ENCODE peak calls at places on chromosomes 6 and 20, in nine cellular contexts. E, M, P, J, B, T, K, S and Z are unnamed samples.

GRCh38 chr6:42419490-42420280 is 32.0 kb downstream of the TRERF1 start:
- DNase-seq in E (no peak), M (no peak), P (no peak), J (no peak), B (no peak), T (no peak), K (no peak), S (no peak), Z (no peak)

GRCh38 chr6:41894366-41895299 is 542 bp downstream of the USP49 start:
- DNase-seq in E (no peak), M (peak; percentile 34), P (no peak), J (peak; percentile 3), B (no peak), T (peak; percentile 7), K (no peak), S (no peak), Z (peak; percentile 0)

GRCh38 chr6:76684881-76685280 is 612.4 kb upstream of the IMPG1 start:
- DNase-seq in E (no peak), M (no peak), P (no peak), J (no peak), B (no peak), T (peak; percentile 18), K (no peak), S (no peak), Z (no peak)

GRCh38 chr6:48744948-48745347 is 634.0 kb upstream of the PTCHD4 start:
- DNase-seq in E (no peak), M (no peak), P (no peak), J (no peak), B (no peak), T (peak; percentile 55), K (no peak), S (no peak), Z (no peak)

GRCh38 chr20:10673176-10673830 is 496 bp downstream of the JAG1 start:
- DNase-seq in E (peak; percentile 43), M (no peak), P (peak; percentile 52), J (peak; percentile 46), B (no peak), T (no peak), K (peak; percentile 39), S (no peak), Z (no peak)

GRCh38 chr20:51651921-51652549 is 109.5 kb upstream of the NFATC2 start:
- DNase-seq in E (no peak), M (no peak), P (no peak), J (no peak), B (no peak), T (no peak), K (no peak), S (no peak), Z (no peak)

GRCh38 chr20:8933391-8933807 is 135.5 kb upstream of the PLCB4 start:
- DNase-seq in E (no peak), M (no peak), P (no peak), J (no peak), B (no peak), T (no peak), K (no peak), S (no peak), Z (no peak)

GRCh38 chr6:151430886-151431285 is 21.0 kb downstream of the RMND1 start:
- DNase-seq in E (no peak), M (no peak), P (no peak), J (no peak), B (no peak), T (no peak), K (no peak), S (no peak), Z (no peak)

GRCh38 chr6:125252891-125253290 is 48.9 kb downstream of the HDDC2 start:
- DNase-seq in E (no peak), M (no peak), P (no peak), J (no peak), B (no peak), T (peak; percentile 11), K (no peak), S (no peak), Z (no peak)

GRCh38 chr6:111642463-111643158 is 36.9 kb upstream of the TRAF3IP2 start:
- DNase-seq in E (no peak), M (peak; percentile 55), P (no peak), J (peak; percentile 35), B (no peak), T (peak; percentile 84), K (peak; percentile 47), S (no peak), Z (no peak)

GRCh38 chr6:109383438-109383940 is 1.2 kb upstream of the CD164 start:
- DNase-seq in E (no peak), M (no peak), P (no peak), J (no peak), B (no peak), T (no peak), K (no peak), S (no peak), Z (no peak)

GRCh38 chr6:30880563-30881252 is 3.6 kb upstream of the DDR1 start:
- DNase-seq in E (no peak), M (no peak), P (no peak), J (no peak), B (no peak), T (no peak), K (peak; percentile 71), S (no peak), Z (no peak)

GRCh38 chr6:30915591-30915946 is 1.5 kb downstream of the VARS2 start:
- DNase-seq in E (no peak), M (peak; percentile 66), P (peak; percentile 36), J (peak; percentile 33), B (no peak), T (peak; percentile 83), K (peak; percentile 38), S (no peak), Z (no peak)

GRCh38 chr20:21496452-21496851 is 17.4 kb downstream of the NKX2-2 start:
- DNase-seq in E (no peak), M (no peak), P (no peak), J (no peak), B (no peak), T (no peak), K (no peak), S (no peak), Z (no peak)

GRCh38 chr6:129683606-129684322 is 26.2 kb downstream of the ARHGAP18 start:
- DNase-seq in E (peak; percentile 74), M (peak; percentile 97), P (no peak), J (no peak), B (no peak), T (peak; percentile 99), K (peak; percentile 25), S (peak; percentile 45), Z (no peak)

GRCh38 chr6:107244742-107245470 is 129.6 kb upstream of the BEND3 start:
- DNase-seq in E (no peak), M (no peak), P (no peak), J (no peak), B (no peak), T (no peak), K (no peak), S (no peak), Z (no peak)

GRCh38 chr6:155129744-155130143 is 134.1 kb upstream of the CLDN20 start:
- DNase-seq in E (no peak), M (no peak), P (no peak), J (no peak), B (no peak), T (no peak), K (no peak), S (no peak), Z (no peak)

GRCh38 chr6:163923658-163924411 is 509.3 kb downstream of the QKI start:
- DNase-seq in E (no peak), M (peak; percentile 79), P (no peak), J (no peak), B (no peak), T (no peak), K (no peak), S (no peak), Z (no peak)

GRCh38 chr6:74656442-74656841 is 549.4 kb downstream of the COL12A1 start:
- DNase-seq in E (peak; percentile 3), M (no peak), P (no peak), J (no peak), B (no peak), T (no peak), K (no peak), S (no peak), Z (no peak)

GRCh38 chr6:71468841-71469750 is 180.5 kb downstream of the OGFRL1 start:
- DNase-seq in E (no peak), M (peak; percentile 88), P (no peak), J (no peak), B (no peak), T (peak; percentile 89), K (no peak), S (no peak), Z (no peak)

GRCh38 chr20:19431308-19431685 is 218.9 kb downstream of the SLC24A3 start:
- DNase-seq in E (no peak), M (no peak), P (no peak), J (no peak), B (no peak), T (no peak), K (no peak), S (no peak), Z (no peak)

GRCh38 chr6:149318581-149319286 is 1.2 kb downstream of the TAB2 start:
- DNase-seq in E (no peak), M (peak; percentile 41), P (peak; percentile 2), J (peak; percentile 18), B (no peak), T (no peak), K (peak; percentile 9), S (no peak), Z (no peak)

GRCh38 chr6:146312606-146313005 is 231.0 kb upstream of the RAB32 start:
- DNase-seq in E (no peak), M (no peak), P (no peak), J (no peak), B (no peak), T (no peak), K (no peak), S (no peak), Z (no peak)

GRCh38 chr6:84554069-84554468 is 210.3 kb downstream of the TBX18 start:
- DNase-seq in E (no peak), M (no peak), P (no peak), J (no peak), B (no peak), T (peak; percentile 86), K (no peak), S (no peak), Z (no peak)

GRCh38 chr6:4145083-4145482 is 9.7 kb upstream of the ECI2 start:
- DNase-seq in E (no peak), M (no peak), P (no peak), J (no peak), B (no peak), T (no peak), K (no peak), S (no peak), Z (no peak)

GRCh38 chr20:22495789-22496188 is 88.6 kb downstream of the FOXA2 start:
- DNase-seq in E (no peak), M (no peak), P (no peak), J (no peak), B (no peak), T (no peak), K (no peak), S (no peak), Z (no peak)

GRCh38 chr6:170091639-170092579 is 199.0 kb downstream of the DLL1 start:
- DNase-seq in E (no peak), M (peak; percentile 2), P (no peak), J (no peak), B (no peak), T (no peak), K (no peak), S (no peak), Z (no peak)

GRCh38 chr20:8385247-8385646 is 253.2 kb downstream of the PLCB1 start:
- DNase-seq in E (no peak), M (peak; percentile 10), P (peak; percentile 10), J (no peak), B (no peak), T (peak; percentile 54), K (no peak), S (no peak), Z (no peak)

GRCh38 chr6:133724726-133725125 is 164.2 kb upstream of the TCF21 start:
- DNase-seq in E (no peak), M (peak; percentile 6), P (no peak), J (no peak), B (no peak), T (peak; percentile 64), K (no peak), S (no peak), Z (no peak)

GRCh38 chr20:14707865-14708574 is 370.6 kb upstream of the FLRT3 start:
- DNase-seq in E (no peak), M (no peak), P (no peak), J (no peak), B (no peak), T (no peak), K (no peak), S (no peak), Z (no peak)

GRCh38 chr6:13638626-13639025 is 23.5 kb downstream of the NOL7 start:
- DNase-seq in E (no peak), M (no peak), P (no peak), J (no peak), B (no peak), T (no peak), K (no peak), S (no peak), Z (no peak)